ENCODE peak calls at places on chromosome 21, in four cellular contexts. J is Panc1, L is HCT116, C is K562. Z is an unnamed sample.

GRCh38 chr21:45293214-45293725 is 5.6 kb upstream of the POFUT2 start:
- DNase-seq in J (no peak), L (no peak), C (no peak), Z (no peak)

GRCh38 chr21:17476006-17476405 is 36.8 kb upstream of the CXADR start:
- DNase-seq in J (no peak), L (no peak), C (no peak), Z (peak)

GRCh38 chr21:17045214-17045835 is 467.5 kb upstream of the CXADR start:
- DNase-seq in J (no peak), L (no peak), C (peak), Z (no peak)

GRCh38 chr21:25790122-25790951 is 55.6 kb downstream of the GABPA start:
- DNase-seq in J (peak), L (peak), C (peak), Z (peak)

GRCh38 chr21:29904359-29905282 is 35.2 kb downstream of the GRIK1 start:
- DNase-seq in J (no peak), L (no peak), C (peak), Z (no peak)

GRCh38 chr21:16423921-16424320 is 694.1 kb downstream of the USP25 start:
- DNase-seq in J (no peak), L (no peak), C (no peak), Z (no peak)

GRCh38 chr21:45055861-45056260 is 18.5 kb upstream of the ADARB1 start:
- DNase-seq in J (no peak), L (no peak), C (no peak), Z (no peak)

GRCh38 chr21:33199516-33200217 is 30.1 kb upstream of the IFNAR2 start:
- DNase-seq in J (peak), L (peak), C (peak), Z (peak)

GRCh38 chr21:15848632-15849031 is 118.8 kb downstream of the USP25 start:
- DNase-seq in J (no peak), L (no peak), C (no peak), Z (no peak)

GRCh38 chr21:35904995-35905972 is 155.0 kb downstream of the SETD4 start:
- DNase-seq in J (no peak), L (no peak), C (no peak), Z (no peak)

GRCh38 chr21:32605469-32605868 is 6.7 kb downstream of the CFAP298 start:
- DNase-seq in J (no peak), L (no peak), C (no peak), Z (no peak)

GRCh38 chr21:45874716-45875415 is 106.7 kb upstream of the COL6A1 start:
- DNase-seq in J (no peak), L (no peak), C (peak), Z (peak)

GRCh38 chr21:45981154-45981606 is 390 bp upstream of the COL6A1 start:
- DNase-seq in J (peak), L (peak), C (peak), Z (peak)

GRCh38 chr21:35428041-35428400 is 378.9 kb upstream of the RUNX1 start:
- DNase-seq in J (no peak), L (no peak), C (no peak), Z (no peak)

GRCh38 chr21:15774590-15774989 is 44.8 kb downstream of the USP25 start:
- DNase-seq in J (no peak), L (no peak), C (no peak), Z (no peak)

GRCh38 chr21:44331650-44332306 is 7.4 kb downstream of the CFAP410 start:
- DNase-seq in J (no peak), L (no peak), C (no peak), Z (no peak)

GRCh38 chr21:32771134-32771523 is 426 bp downstream of the PAXBP1 start:
- DNase-seq in J (no peak), L (no peak), C (peak), Z (peak)

GRCh38 chr21:39444406-39445145 is 1.0 kb downstream of the LCA5L start:
- DNase-seq in J (no peak), L (no peak), C (peak), Z (no peak)

GRCh38 chr21:41254090-41254700 is 62.4 kb upstream of the FAM3B start:
- DNase-seq in J (no peak), L (no peak), C (no peak), Z (no peak)

GRCh38 chr21:41258617-41259016 is 58.0 kb upstream of the FAM3B start:
- DNase-seq in J (no peak), L (no peak), C (no peak), Z (no peak)

GRCh38 chr21:41251961-41252642 is 64.5 kb upstream of the FAM3B start:
- DNase-seq in J (no peak), L (no peak), C (no peak), Z (no peak)

GRCh38 chr21:41256771-41257702 is 59.6 kb upstream of the FAM3B start:
- DNase-seq in J (no peak), L (no peak), C (no peak), Z (no peak)

GRCh38 chr21:41255190-41255589 is 61.4 kb upstream of the FAM3B start:
- DNase-seq in J (no peak), L (no peak), C (no peak), Z (no peak)
- TF ChIP-seq TCF7L2 in J (no peak), L (no peak), C (no peak), Z (no peak)

GRCh38 chr21:14557413-14557812 is 11.3 kb upstream of the SAMSN1 start:
- DNase-seq in J (no peak), L (no peak), C (no peak), Z (no peak)

GRCh38 chr21:14553422-14553821 is 7.3 kb upstream of the SAMSN1 start:
- DNase-seq in J (no peak), L (no peak), C (no peak), Z (no peak)

GRCh38 chr21:14551741-14552140 is 5.6 kb upstream of the SAMSN1 start:
- DNase-seq in J (no peak), L (no peak), C (no peak), Z (no peak)

GRCh38 chr21:14559144-14559543 is 13.0 kb upstream of the SAMSN1 start:
- DNase-seq in J (no peak), L (no peak), C (no peak), Z (no peak)

GRCh38 chr21:14554948-14555347 is 8.8 kb upstream of the SAMSN1 start:
- DNase-seq in J (no peak), L (no peak), C (no peak), Z (no peak)
- TF ChIP-seq TCF7L2 in J (no peak), L (no peak), C (no peak), Z (no peak)

DNA sequence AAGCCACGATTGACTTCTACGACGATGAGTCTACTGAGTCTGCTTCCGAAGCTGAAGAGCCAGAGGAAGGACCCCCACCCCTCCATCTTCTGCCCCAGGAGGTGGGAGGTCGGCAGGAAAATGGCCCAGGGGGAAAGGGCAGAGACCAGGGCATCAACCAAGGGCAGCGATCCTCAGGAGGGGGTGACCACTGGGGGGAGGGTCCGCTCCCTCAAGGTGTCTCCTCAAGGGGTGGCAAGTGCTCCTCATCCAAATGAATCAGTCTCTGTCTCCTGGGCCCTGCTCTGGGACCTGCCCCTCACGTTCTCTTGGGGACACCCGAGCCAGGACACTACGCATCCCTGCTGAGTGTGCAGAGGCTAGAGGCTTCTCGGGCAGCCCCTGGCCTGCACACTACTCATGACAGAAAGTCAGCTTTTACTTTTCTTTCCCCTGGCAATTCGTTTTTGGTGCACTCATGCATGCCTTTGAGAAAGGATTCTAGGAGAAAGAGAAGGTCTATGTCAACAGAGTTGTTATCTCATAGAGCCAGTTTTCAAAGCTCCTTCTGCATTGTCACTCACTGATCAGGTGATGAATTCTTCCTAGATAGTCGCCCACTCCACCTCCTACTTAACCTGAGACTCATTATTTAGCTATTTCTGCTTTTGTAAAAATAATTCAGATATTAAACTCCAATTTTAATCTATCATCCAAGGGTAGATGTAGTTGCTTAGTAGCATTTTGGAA is 11.6 kb downstream of the RIPPLY3 start:
- DNase-seq in J (no peak), L (no peak), C (peak), Z (no peak)
- TF ChIP-seq TCF7L2 in J (no peak), L (no peak), C (no peak), Z (no peak)

DNA sequence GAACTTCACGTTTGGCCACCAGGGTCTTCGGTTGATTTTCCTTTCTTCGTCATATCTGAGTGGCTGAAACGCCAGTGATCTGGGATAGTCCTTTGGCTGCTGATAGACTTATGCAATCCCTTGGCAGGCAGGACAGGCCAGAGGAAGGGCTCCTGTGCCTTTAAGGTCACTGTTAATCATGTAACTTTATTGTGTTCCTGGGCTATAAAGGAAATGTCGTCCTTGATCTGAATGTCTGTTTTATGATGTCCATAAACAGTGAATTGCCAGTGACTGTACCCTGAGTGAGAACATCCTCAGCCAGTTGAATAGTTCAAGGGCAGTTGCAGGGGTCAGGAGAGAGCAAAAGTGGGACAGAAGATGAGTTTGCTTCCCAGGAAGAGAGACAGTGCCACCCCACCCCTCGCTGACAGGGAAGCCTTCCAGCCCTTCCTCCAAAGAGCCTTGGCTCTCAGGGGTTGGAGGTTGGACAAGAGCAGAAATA is 68.0 kb downstream of the PDE9A start:
- DNase-seq in J (no peak), L (no peak), C (no peak), Z (peak)
- TF ChIP-seq TCF7L2 in J (no peak), L (no peak), C (no peak), Z (no peak)

Z was measured in HepG2.